ENCODE peak calls at places on chromosomes 2 and 18, in ten cellular contexts. One of them, this sample, is unnamed.

GRCh38 chr2:43293744-43294695 is 67.6 kb upstream of the ZFP36L2 start:
- DNase-seq in NCI-H1105 treated with DMSO at 0.1 percent for 48 hours: no peak
- DNase-seq in NCI-H226: peak
- DNase-seq in NCI-H2171: no peak
- DNase-seq in stimulated activated CD8-positive, alpha-beta memory T cell treated with anti-CD3 and anti-CD28 coated beads, Interleukin-4, amount 100 ng/mL, for 4 hours: peak
- DNase-seq in T follicular helper cell: no peak
- DNase-seq in NCI-H1092 treated with DMSO at 0.1 percent for 48 hours: no peak
- DNase-seq in ACHN: peak
- DNase-seq in mesenteric fat pad: no peak
- DNase-seq in CD4-positive, CD25-positive, alpha-beta regulatory T cell: no peak
- DNase-seq in this sample: peak

GRCh38 chr2:240434728-240435456 is 571 bp upstream of the GPC1 start:
- DNase-seq in CD4-positive, CD25-positive, alpha-beta regulatory T cell: peak
- DNase-seq in NCI-H1092 treated with DMSO at 0.1 percent for 48 hours: peak
- DNase-seq in ACHN: peak
- DNase-seq in mesenteric fat pad: no peak
- DNase-seq in T follicular helper cell: peak
- DNase-seq in NCI-H1105 treated with DMSO at 0.1 percent for 48 hours: peak
- DNase-seq in stimulated activated CD8-positive, alpha-beta memory T cell treated with anti-CD3 and anti-CD28 coated beads, Interleukin-4, amount 100 ng/mL, for 4 hours: peak
- DNase-seq in NCI-H2171: peak
- DNase-seq in NCI-H226: peak
- DNase-seq in this sample: peak

GRCh38 chr2:97267411-97268074 is 154.6 kb downstream of the ANKRD36 start:
- DNase-seq in NCI-H226: peak
- DNase-seq in mesenteric fat pad: peak
- DNase-seq in NCI-H1092 treated with DMSO at 0.1 percent for 48 hours: no peak
- DNase-seq in CD4-positive, CD25-positive, alpha-beta regulatory T cell: no peak
- DNase-seq in T follicular helper cell: no peak
- DNase-seq in stimulated activated CD8-positive, alpha-beta memory T cell treated with anti-CD3 and anti-CD28 coated beads, Interleukin-4, amount 100 ng/mL, for 4 hours: no peak
- DNase-seq in NCI-H2171: no peak
- DNase-seq in ACHN: no peak
- DNase-seq in NCI-H1105 treated with DMSO at 0.1 percent for 48 hours: no peak
- DNase-seq in this sample: peak

GRCh38 chr2:234678721-234679120 is 181.8 kb upstream of the ARL4C start:
- DNase-seq in mesenteric fat pad: no peak
- DNase-seq in CD4-positive, CD25-positive, alpha-beta regulatory T cell: no peak
- DNase-seq in NCI-H2171: no peak
- DNase-seq in NCI-H1105 treated with DMSO at 0.1 percent for 48 hours: no peak
- DNase-seq in ACHN: no peak
- DNase-seq in stimulated activated CD8-positive, alpha-beta memory T cell treated with anti-CD3 and anti-CD28 coated beads, Interleukin-4, amount 100 ng/mL, for 4 hours: no peak
- DNase-seq in T follicular helper cell: no peak
- DNase-seq in NCI-H226: no peak
- DNase-seq in NCI-H1092 treated with DMSO at 0.1 percent for 48 hours: no peak
- DNase-seq in this sample: peak

GRCh38 chr18:22223263-22223960 is 54.0 kb downstream of the GATA6 start:
- DNase-seq in ACHN: peak
- DNase-seq in stimulated activated CD8-positive, alpha-beta memory T cell treated with anti-CD3 and anti-CD28 coated beads, Interleukin-4, amount 100 ng/mL, for 4 hours: no peak
- DNase-seq in NCI-H1092 treated with DMSO at 0.1 percent for 48 hours: no peak
- DNase-seq in NCI-H1105 treated with DMSO at 0.1 percent for 48 hours: peak
- DNase-seq in mesenteric fat pad: peak
- DNase-seq in T follicular helper cell: no peak
- DNase-seq in NCI-H226: peak
- DNase-seq in CD4-positive, CD25-positive, alpha-beta regulatory T cell: no peak
- DNase-seq in NCI-H2171: no peak
- DNase-seq in this sample: peak

GRCh38 chr18:48926420-48926857 is 24.3 kb downstream of the SMAD7 start:
- DNase-seq in NCI-H1092 treated with DMSO at 0.1 percent for 48 hours: peak
- DNase-seq in mesenteric fat pad: no peak
- DNase-seq in stimulated activated CD8-positive, alpha-beta memory T cell treated with anti-CD3 and anti-CD28 coated beads, Interleukin-4, amount 100 ng/mL, for 4 hours: no peak
- DNase-seq in NCI-H2171: no peak
- DNase-seq in NCI-H226: no peak
- DNase-seq in NCI-H1105 treated with DMSO at 0.1 percent for 48 hours: no peak
- DNase-seq in CD4-positive, CD25-positive, alpha-beta regulatory T cell: no peak
- DNase-seq in T follicular helper cell: no peak
- DNase-seq in ACHN: no peak
- DNase-seq in this sample: no peak

GRCh38 chr2:229858351-229858750 is 63.5 kb downstream of the TRIP12 start:
- DNase-seq in NCI-H2171: no peak
- DNase-seq in T follicular helper cell: no peak
- DNase-seq in NCI-H226: no peak
- DNase-seq in CD4-positive, CD25-positive, alpha-beta regulatory T cell: no peak
- DNase-seq in ACHN: no peak
- DNase-seq in stimulated activated CD8-positive, alpha-beta memory T cell treated with anti-CD3 and anti-CD28 coated beads, Interleukin-4, amount 100 ng/mL, for 4 hours: no peak
- DNase-seq in mesenteric fat pad: no peak
- DNase-seq in NCI-H1092 treated with DMSO at 0.1 percent for 48 hours: no peak
- DNase-seq in NCI-H1105 treated with DMSO at 0.1 percent for 48 hours: no peak
- DNase-seq in this sample: no peak

GRCh38 chr2:64212346-64212745 is 68.1 kb upstream of the PELI1 start:
- DNase-seq in mesenteric fat pad: no peak
- DNase-seq in T follicular helper cell: no peak
- DNase-seq in NCI-H1092 treated with DMSO at 0.1 percent for 48 hours: no peak
- DNase-seq in NCI-H2171: no peak
- DNase-seq in NCI-H1105 treated with DMSO at 0.1 percent for 48 hours: no peak
- DNase-seq in NCI-H226: peak
- DNase-seq in stimulated activated CD8-positive, alpha-beta memory T cell treated with anti-CD3 and anti-CD28 coated beads, Interleukin-4, amount 100 ng/mL, for 4 hours: no peak
- DNase-seq in ACHN: no peak
- DNase-seq in CD4-positive, CD25-positive, alpha-beta regulatory T cell: no peak
- DNase-seq in this sample: peak

GRCh38 chr18:74784791-74785190 is 187.1 kb downstream of the ZNF407 start:
- DNase-seq in CD4-positive, CD25-positive, alpha-beta regulatory T cell: no peak
- DNase-seq in NCI-H1092 treated with DMSO at 0.1 percent for 48 hours: peak
- DNase-seq in NCI-H226: no peak
- DNase-seq in T follicular helper cell: no peak
- DNase-seq in NCI-H1105 treated with DMSO at 0.1 percent for 48 hours: peak
- DNase-seq in ACHN: no peak
- DNase-seq in stimulated activated CD8-positive, alpha-beta memory T cell treated with anti-CD3 and anti-CD28 coated beads, Interleukin-4, amount 100 ng/mL, for 4 hours: no peak
- DNase-seq in mesenteric fat pad: no peak
- DNase-seq in NCI-H2171: no peak
- DNase-seq in this sample: no peak

This sample was measured in HCEC 1CT.